ENCODE peak calls at places on chromosomes 6 and 20, in five cellular contexts. One of them, this sample, is unnamed.

GRCh38 chr6:108559884-108560462 is 744 bp upstream of the FOXO3 start:
- ATAC-seq in GM12878: peak; percentile 2
- ATAC-seq in upper lobe of left lung: no peak
- ATAC-seq in K562: peak; percentile 1
- ATAC-seq in HepG2: peak; percentile 3
- ATAC-seq in this sample: peak; percentile 1

GRCh38 chr20:32473231-32474008 is 111.7 kb downstream of the NOL4L start:
- ATAC-seq in GM12878: no peak
- ATAC-seq in upper lobe of left lung: no peak
- ATAC-seq in K562: no peak
- ATAC-seq in HepG2: peak; percentile 34
- ATAC-seq in this sample: no peak

GRCh38 chr6:38495922-38496635 is 143.7 kb downstream of the BTBD9 start:
- ATAC-seq in GM12878: peak; percentile 83
- ATAC-seq in upper lobe of left lung: no peak
- ATAC-seq in K562: no peak
- ATAC-seq in HepG2: no peak
- ATAC-seq in this sample: no peak

GRCh38 chr20:53834044-53834442 is 236.4 kb downstream of the BCAS1 start:
- ATAC-seq in GM12878: peak; percentile 64
- ATAC-seq in upper lobe of left lung: no peak
- ATAC-seq in K562: no peak
- ATAC-seq in HepG2: no peak
- ATAC-seq in this sample: no peak

GRCh38 chr20:12435254-12435653 is 517.6 kb downstream of the BTBD3 start:
- ATAC-seq in GM12878: no peak
- ATAC-seq in upper lobe of left lung: no peak
- ATAC-seq in K562: no peak
- ATAC-seq in HepG2: no peak
- ATAC-seq in this sample: no peak

GRCh38 chr20:55253765-55254164 is 751.6 kb downstream of the CBLN4 start:
- ATAC-seq in GM12878: no peak
- ATAC-seq in upper lobe of left lung: no peak
- ATAC-seq in K562: no peak
- ATAC-seq in HepG2: no peak
- ATAC-seq in this sample: no peak

GRCh38 chr6:25034477-25034876 is 98.7 kb upstream of the RIPOR2 start:
- ATAC-seq in GM12878: peak; percentile 52
- ATAC-seq in upper lobe of left lung: no peak
- ATAC-seq in K562: no peak
- ATAC-seq in HepG2: no peak
- ATAC-seq in this sample: no peak

GRCh38 chr6:138307352-138307751 is 70.4 kb upstream of the SMIM28 start:
- ATAC-seq in GM12878: no peak
- ATAC-seq in upper lobe of left lung: no peak
- ATAC-seq in K562: no peak
- ATAC-seq in HepG2: no peak
- ATAC-seq in this sample: no peak

GRCh38 chr6:167735498-167736201 is 91.1 kb upstream of the AFDN start:
- ATAC-seq in GM12878: no peak
- ATAC-seq in upper lobe of left lung: no peak
- ATAC-seq in K562: no peak
- ATAC-seq in HepG2: peak; percentile 31
- ATAC-seq in this sample: no peak

GRCh38 chr20:35404614-35405259 is 7.0 kb downstream of the UQCC1 start:
- ATAC-seq in GM12878: peak; percentile 99
- ATAC-seq in upper lobe of left lung: no peak
- ATAC-seq in K562: no peak
- ATAC-seq in HepG2: no peak
- ATAC-seq in this sample: no peak

GRCh38 chr6:161462148-161462547 is 188.3 kb upstream of the AGPAT4 start:
- ATAC-seq in GM12878: no peak
- ATAC-seq in upper lobe of left lung: no peak
- ATAC-seq in K562: no peak
- ATAC-seq in HepG2: no peak
- ATAC-seq in this sample: no peak

GRCh38 chr6:168025831-168026325 is 28.4 kb downstream of the KIF25 start:
- ATAC-seq in GM12878: peak; percentile 54
- ATAC-seq in upper lobe of left lung: no peak
- ATAC-seq in K562: peak; percentile 60
- ATAC-seq in HepG2: no peak
- ATAC-seq in this sample: no peak

GRCh38 chr6:163062790-163063189 is 335.0 kb downstream of the PACRG start:
- ATAC-seq in GM12878: no peak
- ATAC-seq in upper lobe of left lung: no peak
- ATAC-seq in K562: no peak
- ATAC-seq in HepG2: no peak
- ATAC-seq in this sample: no peak

GRCh38 chr6:90177544-90178293 is 118.9 kb downstream of the BACH2 start:
- ATAC-seq in GM12878: no peak
- ATAC-seq in upper lobe of left lung: no peak
- ATAC-seq in K562: no peak
- ATAC-seq in HepG2: no peak
- ATAC-seq in this sample: peak; percentile 22

GRCh38 chr6:25111782-25112181 is 167.4 kb upstream of the CARMIL1 start:
- ATAC-seq in GM12878: no peak
- ATAC-seq in upper lobe of left lung: no peak
- ATAC-seq in K562: no peak
- ATAC-seq in HepG2: no peak
- ATAC-seq in this sample: no peak

DNA sequence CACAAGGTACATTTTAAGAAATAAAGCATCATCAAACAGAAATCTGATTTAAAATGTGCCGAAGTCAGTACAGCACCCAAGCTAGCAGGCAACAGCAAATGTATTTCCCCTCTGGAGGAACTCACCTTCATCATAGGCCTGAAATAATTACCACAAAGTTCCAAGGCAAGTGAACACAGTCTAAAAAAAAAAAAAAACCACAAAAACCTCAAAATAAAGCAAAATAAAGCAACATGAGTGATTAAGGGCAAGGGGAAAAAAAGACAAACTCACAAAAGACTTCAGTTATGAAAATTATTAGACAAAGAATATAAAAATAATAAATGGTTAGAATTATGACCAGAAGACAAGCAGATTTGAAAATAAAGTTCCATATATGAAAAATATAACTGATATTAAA is 10.4 kb downstream of the GPR63 start:
- ATAC-seq in GM12878: no peak
- ATAC-seq in upper lobe of left lung: no peak
- ATAC-seq in K562: no peak
- ATAC-seq in HepG2: no peak
- ATAC-seq in this sample: no peak
- TF ChIP-seq EP300 in GM12878: no peak
- TF ChIP-seq EP300 in upper lobe of left lung: no peak
- TF ChIP-seq EP300 in K562: no peak
- TF ChIP-seq EP300 in HepG2: no peak
- TF ChIP-seq EP300 in this sample: no peak

DNA sequence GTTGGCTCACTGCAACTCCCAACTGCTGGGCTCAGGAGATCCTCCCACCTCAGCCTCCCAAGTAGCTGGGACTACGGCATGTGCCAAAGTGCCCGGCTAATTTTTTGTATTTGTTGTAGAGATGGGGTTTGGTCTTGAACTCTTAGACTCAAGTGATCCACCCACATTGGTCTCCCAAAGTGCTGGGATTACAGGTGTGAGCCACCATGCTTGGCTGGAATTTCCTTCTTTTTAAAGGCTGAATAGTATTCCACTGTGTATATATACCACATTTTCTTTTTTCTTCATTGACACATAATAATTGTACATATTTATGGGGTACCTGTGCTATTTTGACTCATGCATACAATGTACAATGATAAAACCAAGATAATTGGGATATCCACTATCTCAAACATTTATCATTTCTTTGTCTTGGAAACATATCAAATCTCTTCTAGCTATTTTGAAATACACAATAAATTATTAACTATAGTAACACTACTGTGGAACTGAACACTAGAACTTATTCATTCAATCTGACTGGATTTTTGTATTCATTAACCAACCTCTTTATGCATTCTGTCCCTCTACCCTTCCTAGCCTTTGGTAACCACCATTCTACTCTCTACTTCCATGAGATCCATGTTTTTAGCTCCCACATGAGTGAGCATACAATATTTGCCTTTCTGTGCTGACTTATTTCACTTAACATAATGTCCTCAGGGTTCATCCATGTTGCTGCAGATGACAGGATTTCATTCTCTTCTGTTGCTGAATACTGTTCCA is 7.8 kb downstream of the MDC1 start:
- ATAC-seq in GM12878: no peak
- ATAC-seq in upper lobe of left lung: no peak
- ATAC-seq in K562: no peak
- ATAC-seq in HepG2: no peak
- ATAC-seq in this sample: no peak
- H3K36me3 ChIP-seq in GM12878: peaks cover 9% of the 10 kb centered on the region
- H3K36me3 ChIP-seq in upper lobe of left lung: peaks cover 69% of the 10 kb centered on the region
- H3K36me3 ChIP-seq in K562: peaks cover 90% of the 10 kb centered on the region
- H3K36me3 ChIP-seq in HepG2: peaks cover 73% of the 10 kb centered on the region
- H3K36me3 ChIP-seq in this sample: no peaks in the 10 kb centered on the region

GRCh38 chr6:149493697-149494334 is 9.0 kb upstream of the ZC3H12D start:
- ATAC-seq in GM12878: no peak
- ATAC-seq in upper lobe of left lung: no peak
- ATAC-seq in K562: no peak
- ATAC-seq in HepG2: peak; percentile 78
- ATAC-seq in this sample: no peak
- TF ChIP-seq EP300 in GM12878: no peak
- TF ChIP-seq EP300 in upper lobe of left lung: no peak
- TF ChIP-seq EP300 in K562: no peak
- TF ChIP-seq EP300 in HepG2: no peak
- TF ChIP-seq EP300 in this sample: no peak

GRCh38 chr20:58433029-58433657 is 44.1 kb downstream of the VAPB start:
- ATAC-seq in GM12878: no peak
- ATAC-seq in upper lobe of left lung: no peak
- ATAC-seq in K562: peak; percentile 43
- ATAC-seq in HepG2: no peak
- ATAC-seq in this sample: no peak

GRCh38 chr20:58432190-58432954 is 43.3 kb downstream of the VAPB start:
- ATAC-seq in GM12878: no peak
- ATAC-seq in upper lobe of left lung: no peak
- ATAC-seq in K562: no peak
- ATAC-seq in HepG2: no peak
- ATAC-seq in this sample: peak; percentile 96

GRCh38 chr20:58433759-58434158 is 44.7 kb downstream of the VAPB start:
- ATAC-seq in GM12878: no peak
- ATAC-seq in upper lobe of left lung: no peak
- ATAC-seq in K562: peak; percentile 80
- ATAC-seq in HepG2: no peak
- ATAC-seq in this sample: peak; percentile 40

GRCh38 chr20:58436868-58437645 is 48.0 kb downstream of the VAPB start:
- ATAC-seq in GM12878: peak; percentile 89
- ATAC-seq in upper lobe of left lung: no peak
- ATAC-seq in K562: no peak
- ATAC-seq in HepG2: peak; percentile 97
- ATAC-seq in this sample: no peak

GRCh38 chr20:58435237-58435636 is 46.2 kb downstream of the VAPB start:
- ATAC-seq in GM12878: no peak
- ATAC-seq in upper lobe of left lung: no peak
- ATAC-seq in K562: no peak
- ATAC-seq in HepG2: no peak
- ATAC-seq in this sample: no peak
- H3K36me3 ChIP-seq in GM12878: peaks cover 7% of the 10 kb centered on the region
- H3K36me3 ChIP-seq in upper lobe of left lung: no peaks in the 10 kb centered on the region
- H3K36me3 ChIP-seq in K562: peaks cover 80% of the 10 kb centered on the region
- H3K36me3 ChIP-seq in HepG2: peaks cover 49% of the 10 kb centered on the region
- H3K36me3 ChIP-seq in this sample: peaks cover 24% of the 10 kb centered on the region

GRCh38 chr6:28777147-28777461 is 146.7 kb downstream of the TRIM27 start:
- ATAC-seq in GM12878: no peak
- ATAC-seq in upper lobe of left lung: no peak
- ATAC-seq in K562: peak; percentile 30
- ATAC-seq in HepG2: no peak
- ATAC-seq in this sample: no peak
- TF ChIP-seq EP300 in GM12878: no peak
- TF ChIP-seq EP300 in upper lobe of left lung: no peak
- TF ChIP-seq EP300 in K562: no peak
- TF ChIP-seq EP300 in HepG2: no peak
- TF ChIP-seq EP300 in this sample: no peak

GRCh38 chr6:30344191-30344867 is 627 bp upstream of the RPP21 start:
- ATAC-seq in GM12878: no peak
- ATAC-seq in upper lobe of left lung: no peak
- ATAC-seq in K562: peak; percentile 49
- ATAC-seq in HepG2: peak; percentile 3
- ATAC-seq in this sample: no peak

GRCh38 chr6:30344868-30345671 is at the start of gene RPP21:
- ATAC-seq in GM12878: peak; percentile 99
- ATAC-seq in upper lobe of left lung: peak; percentile 97
- ATAC-seq in K562: peak; percentile 96
- ATAC-seq in HepG2: peak; percentile 99
- ATAC-seq in this sample: peak; percentile 98

GRCh38 chr6:30340589-30341054 is 4.3 kb upstream of the RPP21 start:
- ATAC-seq in GM12878: no peak
- ATAC-seq in upper lobe of left lung: no peak
- ATAC-seq in K562: peak; percentile 43
- ATAC-seq in HepG2: no peak
- ATAC-seq in this sample: no peak

GRCh38 chr6:30341728-30342127 is 3.2 kb upstream of the RPP21 start:
- ATAC-seq in GM12878: no peak
- ATAC-seq in upper lobe of left lung: no peak
- ATAC-seq in K562: no peak
- ATAC-seq in HepG2: no peak
- ATAC-seq in this sample: no peak

DNA sequence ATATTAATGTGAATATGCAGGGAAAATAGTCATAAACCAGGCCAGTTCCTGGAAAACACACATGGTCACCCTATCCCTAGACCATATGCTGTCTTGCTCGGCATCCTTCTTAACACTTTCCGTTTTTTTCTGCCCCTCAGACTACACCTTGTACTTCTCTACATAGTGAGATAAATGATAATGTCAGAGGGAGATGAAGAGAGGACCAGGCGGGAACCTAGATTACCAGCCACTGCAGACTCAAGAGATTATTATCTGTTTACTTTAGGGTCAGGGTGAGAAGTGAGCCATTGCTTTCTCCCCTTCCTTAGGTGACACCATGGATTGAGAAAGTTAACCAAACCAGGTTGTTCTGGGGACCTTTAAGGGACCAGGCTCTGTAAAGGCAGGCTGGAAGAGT is 3.7 kb upstream of the RPP21 start:
- ATAC-seq in GM12878: no peak
- ATAC-seq in upper lobe of left lung: no peak
- ATAC-seq in K562: no peak
- ATAC-seq in HepG2: no peak
- ATAC-seq in this sample: no peak
- H3K36me3 ChIP-seq in GM12878: peaks cover 2% of the 10 kb centered on the region
- H3K36me3 ChIP-seq in upper lobe of left lung: peaks cover 52% of the 10 kb centered on the region
- H3K36me3 ChIP-seq in K562: peaks cover 66% of the 10 kb centered on the region
- H3K36me3 ChIP-seq in HepG2: peaks cover 28% of the 10 kb centered on the region
- H3K36me3 ChIP-seq in this sample: no peaks in the 10 kb centered on the region

GRCh38 chr6:142945071-142945445 is at the start of gene HIVEP2:
- ATAC-seq in GM12878: peak; percentile 15
- ATAC-seq in upper lobe of left lung: peak; percentile 86
- ATAC-seq in K562: peak; percentile 48
- ATAC-seq in HepG2: peak; percentile 61
- ATAC-seq in this sample: peak; percentile 67
- TF ChIP-seq EP300 in GM12878: no peak
- TF ChIP-seq EP300 in upper lobe of left lung: no peak
- TF ChIP-seq EP300 in K562: no peak
- TF ChIP-seq EP300 in HepG2: no peak
- TF ChIP-seq EP300 in this sample: no peak